ENCODE peak calls at places on chromosome 10, in seven cellular contexts. One of them, this sample, is unnamed.

GRCh38 chr10:68096913-68097509 is 12.3 kb upstream of the MYPN start:
- DNase-seq in epithelial cell of proximal tubule: peak
- DNase-seq in kidney: no peak
- DNase-seq in nephron progenitor cell: no peak
- DNase-seq in astrocyte of the spinal cord: peak
- DNase-seq in hepatocyte: peak
- DNase-seq in AG04450: no peak
- DNase-seq in this sample: no peak

GRCh38 chr10:121495719-121496118 is 102.5 kb downstream of the FGFR2 start:
- DNase-seq in AG04450: no peak
- DNase-seq in epithelial cell of proximal tubule: no peak
- DNase-seq in nephron progenitor cell: no peak
- DNase-seq in kidney: no peak
- DNase-seq in astrocyte of the spinal cord: no peak
- DNase-seq in hepatocyte: no peak
- DNase-seq in this sample: no peak

GRCh38 chr10:123069271-123069670 is 60.5 kb downstream of the ACADSB start:
- DNase-seq in astrocyte of the spinal cord: no peak
- DNase-seq in AG04450: no peak
- DNase-seq in epithelial cell of proximal tubule: no peak
- DNase-seq in kidney: no peak
- DNase-seq in hepatocyte: no peak
- DNase-seq in nephron progenitor cell: no peak
- DNase-seq in this sample: no peak

GRCh38 chr10:117661316-117661715 is 118.8 kb downstream of the EMX2 start:
- DNase-seq in epithelial cell of proximal tubule: no peak
- DNase-seq in astrocyte of the spinal cord: no peak
- DNase-seq in kidney: no peak
- DNase-seq in hepatocyte: no peak
- DNase-seq in nephron progenitor cell: no peak
- DNase-seq in AG04450: no peak
- DNase-seq in this sample: no peak

GRCh38 chr10:119859422-119860258 is 13.0 kb downstream of the MCMBP start:
- DNase-seq in kidney: no peak
- DNase-seq in nephron progenitor cell: no peak
- DNase-seq in hepatocyte: peak
- DNase-seq in epithelial cell of proximal tubule: no peak
- DNase-seq in astrocyte of the spinal cord: peak
- DNase-seq in AG04450: no peak
- DNase-seq in this sample: peak

GRCh38 chr10:98215378-98215777 is 52.6 kb downstream of the LOXL4 start:
- DNase-seq in AG04450: no peak
- DNase-seq in hepatocyte: no peak
- DNase-seq in astrocyte of the spinal cord: no peak
- DNase-seq in kidney: no peak
- DNase-seq in nephron progenitor cell: no peak
- DNase-seq in epithelial cell of proximal tubule: no peak
- DNase-seq in this sample: no peak

GRCh38 chr10:77922055-77922454 is 4.5 kb downstream of the DLG5 start:
- DNase-seq in epithelial cell of proximal tubule: no peak
- DNase-seq in nephron progenitor cell: no peak
- DNase-seq in astrocyte of the spinal cord: no peak
- DNase-seq in hepatocyte: no peak
- DNase-seq in AG04450: no peak
- DNase-seq in kidney: no peak
- DNase-seq in this sample: no peak

GRCh38 chr10:78359641-78360091 is 326.0 kb downstream of the RPS24 start:
- DNase-seq in AG04450: no peak
- DNase-seq in nephron progenitor cell: peak
- DNase-seq in kidney: peak
- DNase-seq in epithelial cell of proximal tubule: no peak
- DNase-seq in astrocyte of the spinal cord: no peak
- DNase-seq in hepatocyte: peak
- DNase-seq in this sample: no peak

GRCh38 chr10:96651998-96652431 is 65.2 kb upstream of the TM9SF3 start:
- DNase-seq in AG04450: no peak
- DNase-seq in kidney: no peak
- DNase-seq in epithelial cell of proximal tubule: no peak
- DNase-seq in nephron progenitor cell: no peak
- DNase-seq in astrocyte of the spinal cord: no peak
- DNase-seq in hepatocyte: no peak
- DNase-seq in this sample: peak

GRCh38 chr10:123860856-123861255 is 30.8 kb downstream of the CPXM2 start:
- DNase-seq in epithelial cell of proximal tubule: no peak
- DNase-seq in nephron progenitor cell: no peak
- DNase-seq in hepatocyte: no peak
- DNase-seq in kidney: peak
- DNase-seq in astrocyte of the spinal cord: no peak
- DNase-seq in AG04450: no peak
- DNase-seq in this sample: no peak

GRCh38 chr10:98589691-98590090 is 143.0 kb upstream of the HPS1 start:
- DNase-seq in astrocyte of the spinal cord: no peak
- DNase-seq in hepatocyte: no peak
- DNase-seq in kidney: no peak
- DNase-seq in nephron progenitor cell: no peak
- DNase-seq in epithelial cell of proximal tubule: no peak
- DNase-seq in AG04450: no peak
- DNase-seq in this sample: no peak

GRCh38 chr10:112374724-112375541 is 1.0 kb downstream of the ACSL5 start:
- DNase-seq in astrocyte of the spinal cord: peak
- DNase-seq in AG04450: no peak
- DNase-seq in kidney: no peak
- DNase-seq in nephron progenitor cell: peak
- DNase-seq in epithelial cell of proximal tubule: no peak
- DNase-seq in hepatocyte: no peak
- DNase-seq in this sample: peak

GRCh38 chr10:16832351-16833080 is 15.3 kb upstream of the RSU1 start:
- DNase-seq in astrocyte of the spinal cord: peak
- DNase-seq in kidney: no peak
- DNase-seq in hepatocyte: no peak
- DNase-seq in AG04450: peak
- DNase-seq in nephron progenitor cell: no peak
- DNase-seq in epithelial cell of proximal tubule: peak
- DNase-seq in this sample: no peak

GRCh38 chr10:71745659-71746250 is 26.2 kb upstream of the C10orf105 start:
- DNase-seq in epithelial cell of proximal tubule: no peak
- DNase-seq in AG04450: no peak
- DNase-seq in nephron progenitor cell: no peak
- DNase-seq in hepatocyte: no peak
- DNase-seq in astrocyte of the spinal cord: no peak
- DNase-seq in kidney: peak
- DNase-seq in this sample: no peak

GRCh38 chr10:9254353-9254752 is 1199.9 kb downstream of the GATA3 start:
- DNase-seq in AG04450: peak
- DNase-seq in nephron progenitor cell: no peak
- DNase-seq in astrocyte of the spinal cord: peak
- DNase-seq in epithelial cell of proximal tubule: no peak
- DNase-seq in hepatocyte: no peak
- DNase-seq in kidney: no peak
- DNase-seq in this sample: no peak

GRCh38 chr10:119517235-119518141 is 25.0 kb downstream of the RGS10 start:
- DNase-seq in AG04450: no peak
- DNase-seq in epithelial cell of proximal tubule: no peak
- DNase-seq in kidney: no peak
- DNase-seq in astrocyte of the spinal cord: peak
- DNase-seq in nephron progenitor cell: no peak
- DNase-seq in hepatocyte: no peak
- DNase-seq in this sample: peak

GRCh38 chr10:97428572-97428981 is 2.6 kb downstream of the PGAM1 start:
- DNase-seq in kidney: no peak
- DNase-seq in astrocyte of the spinal cord: no peak
- DNase-seq in epithelial cell of proximal tubule: no peak
- DNase-seq in hepatocyte: no peak
- DNase-seq in AG04450: no peak
- DNase-seq in nephron progenitor cell: no peak
- DNase-seq in this sample: no peak

GRCh38 chr10:96341219-96342182 is 17.3 kb downstream of the OPALIN start:
- DNase-seq in kidney: no peak
- DNase-seq in epithelial cell of proximal tubule: no peak
- DNase-seq in hepatocyte: no peak
- DNase-seq in nephron progenitor cell: no peak
- DNase-seq in AG04450: no peak
- DNase-seq in astrocyte of the spinal cord: no peak
- DNase-seq in this sample: no peak

GRCh38 chr10:67107670-67108069 is 181.8 kb downstream of the LRRTM3 start:
- DNase-seq in hepatocyte: no peak
- DNase-seq in kidney: no peak
- DNase-seq in epithelial cell of proximal tubule: no peak
- DNase-seq in nephron progenitor cell: no peak
- DNase-seq in astrocyte of the spinal cord: no peak
- DNase-seq in AG04450: no peak
- DNase-seq in this sample: no peak

GRCh38 chr10:132410056-132410778 is 13.2 kb downstream of the PWWP2B start:
- DNase-seq in astrocyte of the spinal cord: no peak
- DNase-seq in hepatocyte: no peak
- DNase-seq in epithelial cell of proximal tubule: no peak
- DNase-seq in kidney: peak
- DNase-seq in nephron progenitor cell: no peak
- DNase-seq in AG04450: no peak
- DNase-seq in this sample: no peak

DNA sequence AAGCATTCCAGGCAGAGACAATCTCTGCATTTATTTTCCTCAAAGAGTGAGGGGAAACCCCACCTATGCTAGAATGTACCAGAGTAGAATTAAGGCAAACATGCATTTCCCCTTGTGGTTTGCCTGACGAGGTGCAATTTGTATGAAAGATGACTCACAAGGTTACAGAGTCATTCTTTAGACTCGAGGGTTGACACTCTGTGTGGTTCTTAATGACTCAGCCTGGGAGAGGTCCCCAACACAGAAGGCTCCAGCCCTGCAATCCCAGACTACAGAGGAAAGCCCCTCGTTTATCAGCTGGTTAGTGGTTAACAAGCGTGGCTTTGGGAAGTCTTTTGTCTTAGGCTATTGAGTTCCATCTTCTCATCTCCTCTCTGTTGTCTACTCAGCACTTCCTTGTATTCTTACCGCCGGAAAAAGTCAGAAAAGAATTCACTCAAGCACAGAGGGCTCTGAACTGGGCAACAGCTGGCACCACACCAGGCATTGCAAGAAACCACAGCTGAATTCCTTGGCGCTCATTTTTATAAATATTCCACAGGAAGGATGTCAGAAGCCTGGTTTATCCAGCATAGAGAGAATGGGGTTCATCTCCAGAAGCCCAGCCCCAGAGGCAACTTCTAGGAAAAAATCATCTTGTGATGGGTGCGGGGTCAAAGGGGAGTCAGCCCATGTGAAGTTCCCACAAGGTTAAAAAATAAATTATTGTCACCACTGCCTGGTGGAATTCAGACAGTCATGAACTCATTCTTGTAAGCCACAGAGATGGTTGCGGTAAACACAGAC is 24.4 kb upstream of the SVIL start:
- DNase-seq in kidney: peak
- DNase-seq in nephron progenitor cell: no peak
- DNase-seq in astrocyte of the spinal cord: peak
- DNase-seq in epithelial cell of proximal tubule: peak
- DNase-seq in hepatocyte: peak
- DNase-seq in AG04450: peak
- DNase-seq in this sample: peak
- TF ChIP-seq CTCF in kidney: peak
- TF ChIP-seq CTCF in nephron progenitor cell: no peak
- TF ChIP-seq CTCF in astrocyte of the spinal cord: peak
- TF ChIP-seq CTCF in epithelial cell of proximal tubule: peak
- TF ChIP-seq CTCF in hepatocyte: peak
- TF ChIP-seq CTCF in AG04450: peak
- TF ChIP-seq CTCF in this sample: no peak

GRCh38 chr10:47360419-47361040 is 12.4 kb downstream of the RBP3 start:
- DNase-seq in epithelial cell of proximal tubule: no peak
- DNase-seq in kidney: peak
- DNase-seq in astrocyte of the spinal cord: no peak
- DNase-seq in AG04450: no peak
- DNase-seq in nephron progenitor cell: no peak
- DNase-seq in hepatocyte: no peak
- DNase-seq in this sample: no peak
- TF ChIP-seq CTCF in epithelial cell of proximal tubule: no peak
- TF ChIP-seq CTCF in kidney: no peak
- TF ChIP-seq CTCF in astrocyte of the spinal cord: peak
- TF ChIP-seq CTCF in AG04450: no peak
- TF ChIP-seq CTCF in nephron progenitor cell: no peak
- TF ChIP-seq CTCF in hepatocyte: no peak
- TF ChIP-seq CTCF in this sample: no peak

GRCh38 chr10:62759599-62760175 is 44.8 kb upstream of the ADO start:
- DNase-seq in astrocyte of the spinal cord: no peak
- DNase-seq in kidney: no peak
- DNase-seq in hepatocyte: no peak
- DNase-seq in nephron progenitor cell: no peak
- DNase-seq in AG04450: no peak
- DNase-seq in epithelial cell of proximal tubule: no peak
- DNase-seq in this sample: no peak
- TF ChIP-seq CTCF in astrocyte of the spinal cord: no peak
- TF ChIP-seq CTCF in kidney: no peak
- TF ChIP-seq CTCF in hepatocyte: no peak
- TF ChIP-seq CTCF in nephron progenitor cell: no peak
- TF ChIP-seq CTCF in AG04450: no peak
- TF ChIP-seq CTCF in epithelial cell of proximal tubule: no peak
- TF ChIP-seq CTCF in this sample: no peak

DNA sequence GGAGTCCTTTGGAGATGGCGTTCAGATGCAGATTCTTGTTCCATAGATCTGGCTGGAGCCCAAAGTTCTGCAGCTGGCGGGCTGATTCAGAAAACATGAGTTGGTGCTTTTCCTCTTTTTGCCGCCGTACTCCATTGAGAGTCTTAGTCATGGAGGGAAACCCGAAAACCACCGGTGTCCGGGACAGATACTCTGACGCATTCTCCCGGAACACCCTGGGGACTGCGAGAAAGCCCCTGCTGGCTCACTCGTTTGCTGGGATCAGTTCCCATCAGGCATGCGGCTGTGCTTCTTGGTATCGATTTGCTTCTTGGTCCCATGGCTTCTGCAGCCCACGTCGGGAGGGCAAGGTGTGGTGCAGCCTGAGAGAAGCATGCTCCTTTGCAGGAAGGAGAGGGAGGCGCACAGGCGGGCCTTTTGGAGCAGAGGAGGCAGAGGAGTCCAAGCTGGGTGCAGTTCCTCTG is 30.8 kb upstream of the PFKFB3 start:
- DNase-seq in astrocyte of the spinal cord: peak
- DNase-seq in hepatocyte: no peak
- DNase-seq in nephron progenitor cell: no peak
- DNase-seq in kidney: peak
- DNase-seq in AG04450: peak
- DNase-seq in epithelial cell of proximal tubule: no peak
- DNase-seq in this sample: no peak
- TF ChIP-seq CTCF in astrocyte of the spinal cord: no peak
- TF ChIP-seq CTCF in hepatocyte: no peak
- TF ChIP-seq CTCF in nephron progenitor cell: no peak
- TF ChIP-seq CTCF in kidney: no peak
- TF ChIP-seq CTCF in AG04450: no peak
- TF ChIP-seq CTCF in epithelial cell of proximal tubule: no peak
- TF ChIP-seq CTCF in this sample: no peak

GRCh38 chr10:114576132-114576487 is 82.0 kb downstream of the ABLIM1 start:
- DNase-seq in astrocyte of the spinal cord: no peak
- DNase-seq in epithelial cell of proximal tubule: no peak
- DNase-seq in nephron progenitor cell: no peak
- DNase-seq in AG04450: no peak
- DNase-seq in kidney: no peak
- DNase-seq in hepatocyte: no peak
- DNase-seq in this sample: no peak
- TF ChIP-seq CTCF in astrocyte of the spinal cord: no peak
- TF ChIP-seq CTCF in epithelial cell of proximal tubule: no peak
- TF ChIP-seq CTCF in nephron progenitor cell: no peak
- TF ChIP-seq CTCF in AG04450: no peak
- TF ChIP-seq CTCF in kidney: no peak
- TF ChIP-seq CTCF in hepatocyte: no peak
- TF ChIP-seq CTCF in this sample: no peak

This sample was measured in GM20000.